ENCODE peak calls at places on chromosomes 11 and 22, in eight cellular contexts. G is ovary; E is brain microvascular endothelial cell; D is Kasumi-1; P is activated CD8-positive, alpha-beta memory T cell treated with anti-CD3 and anti-CD28 coated beads, Interleukin-2, amount 50 U/mL, for 48 hours; Z is fibroblast of villous mesenchyme; A is CD4-positive, CD25-positive, alpha-beta regulatory T cell; C is Caki2. O is an unnamed sample.

GRCh38 chr22:17272511-17272991 is 53.3 kb upstream of the ADA2 start:
- DNase-seq in P (no peak), A (no peak), E (no peak), G (no peak), D (no peak), C (no peak), Z (no peak), O (no peak)

GRCh38 chr11:117872420-117872961 is 4.0 kb downstream of the FXYD6 start:
- DNase-seq in A (no peak), C (no peak), P (no peak), E (no peak), Z (no peak), G (peak; percentile 89), D (no peak), O (no peak)

GRCh38 chr22:50276143-50276542 is 6.0 kb upstream of the MAPK11 start:
- DNase-seq in D (no peak), Z (peak; percentile 67), P (peak; percentile 85), A (peak; percentile 31), G (peak; percentile 72), C (peak; percentile 49), E (no peak), O (no peak)

GRCh38 chr11:31419669-31420068 is 50.0 kb downstream of the DNAJC24 start:
- DNase-seq in C (no peak), G (no peak), E (no peak), Z (no peak), P (no peak), A (no peak), D (no peak), O (no peak)

GRCh38 chr11:64356498-64357411 is 2.2 kb upstream of the RPS6KA4 start:
- DNase-seq in C (peak; percentile 57), G (no peak), D (peak; percentile 54), A (no peak), Z (peak; percentile 43), E (no peak), P (peak; percentile 72), O (peak; percentile 23)

GRCh38 chr11:87325490-87325872 is 287.7 kb downstream of the TMEM135 start:
- DNase-seq in Z (peak; percentile 41), A (no peak), G (no peak), E (no peak), C (no peak), D (no peak), P (no peak), O (no peak)

GRCh38 chr22:30763815-30764686 is 69.4 kb downstream of the OSBP2 start:
- DNase-seq in E (peak; percentile 53), D (peak; percentile 67), Z (peak; percentile 79), A (peak; percentile 58), P (no peak), C (peak; percentile 55), G (no peak), O (peak; percentile 69)

GRCh38 chr11:34525098-34525497 is 11.5 kb upstream of the ELF5 start:
- DNase-seq in Z (no peak), E (no peak), D (no peak), P (no peak), A (no peak), G (no peak), C (no peak), O (no peak)

GRCh38 chr11:68040957-68041591 is 2.2 kb downstream of the TCIRG1 start:
- DNase-seq in E (no peak), P (no peak), G (no peak), C (no peak), A (no peak), D (no peak), Z (no peak), O (no peak)

GRCh38 chr11:72642815-72643511 is 31.3 kb downstream of the PDE2A start:
- DNase-seq in A (peak; percentile 70), E (no peak), D (peak; percentile 38), G (peak; percentile 80), C (peak; percentile 68), Z (peak; percentile 43), P (peak; percentile 89), O (peak; percentile 15)

GRCh38 chr22:45647532-45648225 is 24.0 kb upstream of the ATXN10 start:
- DNase-seq in A (no peak), Z (no peak), E (no peak), G (no peak), C (no peak), D (no peak), P (no peak), O (no peak)

GRCh38 chr11:64760759-64761417 is 1.1 kb upstream of the PYGM start:
- DNase-seq in Z (no peak), D (no peak), C (no peak), G (peak; percentile 66), P (no peak), E (no peak), A (peak; percentile 34), O (no peak)

GRCh38 chr11:111512296-111513239 is at the start of gene BTG4:
- DNase-seq in P (peak; percentile 71), D (no peak), E (no peak), G (peak; percentile 34), C (no peak), A (peak; percentile 20), Z (no peak), O (no peak)

GRCh38 chr22:31790240-31790639 is 36.4 kb downstream of the DEPDC5 start:
- DNase-seq in C (no peak), P (no peak), A (no peak), G (no peak), Z (no peak), E (no peak), D (no peak), O (no peak)

GRCh38 chr11:9396752-9397151 is 12.3 kb downstream of the IPO7 start:
- DNase-seq in G (no peak), A (no peak), C (no peak), E (no peak), Z (no peak), P (no peak), D (no peak), O (no peak)

GRCh38 chr22:29155966-29156365 is 49.7 kb upstream of the EMID1 start:
- DNase-seq in A (no peak), G (peak; percentile 24), D (no peak), C (no peak), E (no peak), Z (no peak), P (peak; percentile 42), O (no peak)

GRCh38 chr11:74953448-74953847 is 4.4 kb downstream of the SPCS2 start:
- DNase-seq in D (no peak), A (no peak), P (no peak), C (no peak), G (no peak), Z (no peak), E (no peak), O (no peak)

GRCh38 chr22:43783777-43784176 is 28.3 kb downstream of the EFCAB6 start:
- DNase-seq in D (no peak), Z (no peak), C (no peak), P (no peak), E (no peak), G (no peak), A (no peak), O (no peak)

GRCh38 chr22:31106651-31107205 is 640 bp downstream of the SELENOM start:
- DNase-seq in Z (peak; percentile 77), E (peak; percentile 19), A (no peak), P (no peak), D (no peak), G (no peak), C (no peak), O (no peak)

O was measured in NCI-H748 treated with DMSO at 0.1 percent for 48 hours.